ENCODE peak calls at places on chromosomes 4 and X, in four cellular contexts. One of them, this sample, is unnamed.

GRCh38 chr4:119656986-119657635 is 28.5 kb upstream of the PDE5A start:
- DNase-seq in AG10803: peak; percentile 22
- DNase-seq in CD8-positive, alpha-beta T cell: no peak
- DNase-seq in cardiac fibroblast: peak; percentile 53
- DNase-seq in this sample: no peak

GRCh38 chr4:110624016-110624770 is 1.3 kb upstream of the PITX2 start:
- DNase-seq in CD8-positive, alpha-beta T cell: no peak
- DNase-seq in cardiac fibroblast: no peak
- DNase-seq in AG10803: no peak
- DNase-seq in this sample: no peak

GRCh38 chr4:156764846-156765245 is 206.8 kb downstream of the PDGFC start:
- DNase-seq in cardiac fibroblast: no peak
- DNase-seq in AG10803: no peak
- DNase-seq in CD8-positive, alpha-beta T cell: no peak
- DNase-seq in this sample: no peak

GRCh38 chrX:48498374-48498809 is 10.4 kb upstream of the PORCN start:
- DNase-seq in AG10803: peak; percentile 64
- DNase-seq in cardiac fibroblast: peak; percentile 64
- DNase-seq in CD8-positive, alpha-beta T cell: no peak
- DNase-seq in this sample: no peak

GRCh38 chr4:83207497-83208105 is 77.0 kb downstream of the COQ2 start:
- DNase-seq in cardiac fibroblast: peak; percentile 90
- DNase-seq in AG10803: peak; percentile 91
- DNase-seq in CD8-positive, alpha-beta T cell: no peak
- DNase-seq in this sample: no peak

GRCh38 chrX:9349572-9350259 is 115.1 kb upstream of the TBL1X start:
- DNase-seq in AG10803: peak; percentile 59
- DNase-seq in cardiac fibroblast: no peak
- DNase-seq in CD8-positive, alpha-beta T cell: no peak
- DNase-seq in this sample: no peak

GRCh38 chrX:130878350-130879341 is 24.4 kb downstream of the ENOX2 start:
- DNase-seq in AG10803: peak; percentile 92
- DNase-seq in CD8-positive, alpha-beta T cell: no peak
- DNase-seq in cardiac fibroblast: peak; percentile 91
- DNase-seq in this sample: no peak

GRCh38 chrX:40094900-40095587 is 2.7 kb downstream of the BCOR start:
- DNase-seq in cardiac fibroblast: no peak
- DNase-seq in CD8-positive, alpha-beta T cell: no peak
- DNase-seq in AG10803: no peak
- DNase-seq in this sample: no peak

GRCh38 chr4:150316332-150317205 is 238.3 kb downstream of the DCLK2 start:
- DNase-seq in CD8-positive, alpha-beta T cell: no peak
- DNase-seq in AG10803: peak; percentile 66
- DNase-seq in cardiac fibroblast: peak; percentile 17
- DNase-seq in this sample: peak; percentile 42

GRCh38 chrX:22634081-22634480 is 361.4 kb downstream of the CBLL2 start:
- DNase-seq in cardiac fibroblast: peak; percentile 65
- DNase-seq in AG10803: peak; percentile 64
- DNase-seq in CD8-positive, alpha-beta T cell: no peak
- DNase-seq in this sample: no peak

GRCh38 chrX:96843566-96843965 is 40.1 kb upstream of the RPA4 start:
- DNase-seq in AG10803: no peak
- DNase-seq in cardiac fibroblast: peak; percentile 37
- DNase-seq in CD8-positive, alpha-beta T cell: no peak
- DNase-seq in this sample: peak; percentile 3

GRCh38 chr4:147430111-147430510 is 50.8 kb upstream of the EDNRA start:
- DNase-seq in AG10803: no peak
- DNase-seq in CD8-positive, alpha-beta T cell: no peak
- DNase-seq in cardiac fibroblast: no peak
- DNase-seq in this sample: no peak

GRCh38 chrX:9379697-9380551 is 84.9 kb upstream of the TBL1X start:
- DNase-seq in CD8-positive, alpha-beta T cell: no peak
- DNase-seq in cardiac fibroblast: no peak
- DNase-seq in AG10803: no peak
- DNase-seq in this sample: no peak

GRCh38 chrX:45743906-45744625 is 543.4 kb upstream of the DIPK2B start:
- DNase-seq in cardiac fibroblast: no peak
- DNase-seq in AG10803: no peak
- DNase-seq in CD8-positive, alpha-beta T cell: no peak
- DNase-seq in this sample: no peak

GRCh38 chrX:66635360-66635759 is 3.5 kb downstream of the EDA2R start:
- DNase-seq in cardiac fibroblast: peak; percentile 68
- DNase-seq in CD8-positive, alpha-beta T cell: no peak
- DNase-seq in AG10803: peak; percentile 88
- DNase-seq in this sample: peak; percentile 1

GRCh38 chr4:186347743-186348142 is 81.8 kb downstream of the F11 start:
- DNase-seq in CD8-positive, alpha-beta T cell: no peak
- DNase-seq in AG10803: no peak
- DNase-seq in cardiac fibroblast: no peak
- DNase-seq in this sample: no peak

GRCh38 chr4:82515705-82516104 is 46.1 kb downstream of the TMEM150C start:
- DNase-seq in cardiac fibroblast: peak; percentile 95
- DNase-seq in CD8-positive, alpha-beta T cell: no peak
- DNase-seq in AG10803: peak; percentile 72
- DNase-seq in this sample: no peak

GRCh38 chr4:7330031-7330596 is 104.6 kb downstream of the PSAPL1 start:
- DNase-seq in CD8-positive, alpha-beta T cell: no peak
- DNase-seq in cardiac fibroblast: no peak
- DNase-seq in AG10803: no peak
- DNase-seq in this sample: no peak

GRCh38 chr4:38673109-38673978 is 9.3 kb downstream of the KLF3 start:
- DNase-seq in cardiac fibroblast: peak; percentile 58
- DNase-seq in AG10803: peak; percentile 69
- DNase-seq in CD8-positive, alpha-beta T cell: no peak
- DNase-seq in this sample: peak; percentile 65

GRCh38 chrX:153546386-153546785 is 28.9 kb downstream of the ATP2B3 start:
- DNase-seq in AG10803: no peak
- DNase-seq in CD8-positive, alpha-beta T cell: no peak
- DNase-seq in cardiac fibroblast: no peak
- DNase-seq in this sample: no peak

GRCh38 chr4:153409924-153410501 is 56.1 kb upstream of the TMEM131L start:
- DNase-seq in CD8-positive, alpha-beta T cell: no peak
- DNase-seq in AG10803: no peak
- DNase-seq in cardiac fibroblast: no peak
- DNase-seq in this sample: no peak

GRCh38 chr4:150720973-150721518 is 139.1 kb downstream of the MAB21L2 start:
- DNase-seq in AG10803: no peak
- DNase-seq in cardiac fibroblast: peak; percentile 13
- DNase-seq in CD8-positive, alpha-beta T cell: no peak
- DNase-seq in this sample: no peak

GRCh38 chr4:189202182-189202868 is 738.3 kb upstream of the FRG1 start:
- DNase-seq in CD8-positive, alpha-beta T cell: no peak
- DNase-seq in cardiac fibroblast: peak; percentile 79
- DNase-seq in AG10803: peak; percentile 83
- DNase-seq in this sample: peak; percentile 77

GRCh38 chr4:89703831-89704230 is 133.1 kb downstream of the SNCA start:
- DNase-seq in AG10803: no peak
- DNase-seq in cardiac fibroblast: no peak
- DNase-seq in CD8-positive, alpha-beta T cell: no peak
- DNase-seq in this sample: no peak

GRCh38 chrX:78650906-78651437 is 8.2 kb downstream of the RTL3 start:
- DNase-seq in cardiac fibroblast: peak; percentile 51
- DNase-seq in CD8-positive, alpha-beta T cell: no peak
- DNase-seq in AG10803: peak; percentile 91
- DNase-seq in this sample: no peak

GRCh38 chr4:337143-337931 is at the start of gene ZNF141:
- DNase-seq in CD8-positive, alpha-beta T cell: peak; percentile 84
- DNase-seq in cardiac fibroblast: peak; percentile 99
- DNase-seq in AG10803: peak; percentile 98
- DNase-seq in this sample: peak; percentile 98

GRCh38 chr4:156941940-156942548 is 29.6 kb downstream of the PDGFC start:
- DNase-seq in CD8-positive, alpha-beta T cell: no peak
- DNase-seq in cardiac fibroblast: peak; percentile 81
- DNase-seq in AG10803: peak; percentile 75
- DNase-seq in this sample: no peak

GRCh38 chr4:73589887-73590801 is 30.1 kb downstream of the RASSF6 start:
- DNase-seq in AG10803: no peak
- DNase-seq in CD8-positive, alpha-beta T cell: no peak
- DNase-seq in cardiac fibroblast: peak; percentile 53
- DNase-seq in this sample: peak; percentile 28

GRCh38 chrX:16416588-16416987 is 233.4 kb upstream of the S100G start:
- DNase-seq in cardiac fibroblast: no peak
- DNase-seq in CD8-positive, alpha-beta T cell: no peak
- DNase-seq in AG10803: no peak
- DNase-seq in this sample: no peak

GRCh38 chrX:68114573-68115199 is 318.6 kb downstream of the OPHN1 start:
- DNase-seq in AG10803: peak; percentile 10
- DNase-seq in CD8-positive, alpha-beta T cell: no peak
- DNase-seq in cardiac fibroblast: peak; percentile 6
- DNase-seq in this sample: no peak

GRCh38 chrX:47184486-47184885 is 9.1 kb upstream of the UBA1 start:
- DNase-seq in cardiac fibroblast: no peak
- DNase-seq in CD8-positive, alpha-beta T cell: no peak
- DNase-seq in AG10803: no peak
- DNase-seq in this sample: no peak

GRCh38 chr4:24840362-24840761 is 45.0 kb downstream of the SOD3 start:
- DNase-seq in CD8-positive, alpha-beta T cell: no peak
- DNase-seq in AG10803: no peak
- DNase-seq in cardiac fibroblast: no peak
- DNase-seq in this sample: no peak

GRCh38 chr4:145501051-145501660 is 19.5 kb downstream of the SMAD1 start:
- DNase-seq in AG10803: no peak
- DNase-seq in CD8-positive, alpha-beta T cell: no peak
- DNase-seq in cardiac fibroblast: no peak
- DNase-seq in this sample: no peak

GRCh38 chrX:78838709-78839108 is 91.2 kb downstream of the LPAR4 start:
- DNase-seq in AG10803: no peak
- DNase-seq in CD8-positive, alpha-beta T cell: no peak
- DNase-seq in cardiac fibroblast: no peak
- DNase-seq in this sample: no peak

GRCh38 chr4:42605264-42605663 is 51.6 kb downstream of the ATP8A1 start:
- DNase-seq in AG10803: no peak
- DNase-seq in CD8-positive, alpha-beta T cell: no peak
- DNase-seq in cardiac fibroblast: no peak
- DNase-seq in this sample: no peak

GRCh38 chrX:118540342-118540741 is 44.7 kb downstream of the DOCK11 start:
- DNase-seq in cardiac fibroblast: no peak
- DNase-seq in AG10803: no peak
- DNase-seq in CD8-positive, alpha-beta T cell: no peak
- DNase-seq in this sample: no peak

GRCh38 chr4:182533948-182534347 is 290.7 kb downstream of the TENM3 start:
- DNase-seq in CD8-positive, alpha-beta T cell: no peak
- DNase-seq in AG10803: peak; percentile 37
- DNase-seq in cardiac fibroblast: no peak
- DNase-seq in this sample: no peak

GRCh38 chrX:9019151-9019550 is 14.8 kb downstream of the FAM9B start:
- DNase-seq in cardiac fibroblast: no peak
- DNase-seq in CD8-positive, alpha-beta T cell: no peak
- DNase-seq in AG10803: peak; percentile 71
- DNase-seq in this sample: no peak

GRCh38 chr4:105840426-105841174 is 54.7 kb upstream of the NPNT start:
- DNase-seq in cardiac fibroblast: no peak
- DNase-seq in CD8-positive, alpha-beta T cell: no peak
- DNase-seq in AG10803: no peak
- DNase-seq in this sample: no peak

DNA sequence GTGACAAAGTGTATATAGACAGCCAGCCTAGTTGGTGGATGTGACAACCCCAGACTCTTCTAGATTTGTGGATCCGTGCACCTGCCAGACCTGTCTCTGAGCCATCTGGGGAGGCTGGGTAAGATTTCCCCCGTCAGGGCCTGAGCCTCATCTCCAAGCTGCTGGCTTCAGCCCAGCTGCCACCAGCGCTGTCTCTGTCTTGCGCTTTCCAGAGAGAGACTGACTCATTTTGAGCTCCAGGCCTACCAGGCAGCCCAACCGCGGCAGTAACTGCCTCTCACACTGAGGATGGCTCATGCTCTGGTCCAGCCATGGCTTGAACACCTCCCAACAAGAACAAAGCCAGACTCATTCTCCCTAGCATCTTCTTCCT is 26.4 kb downstream of the NOP14 start:
- DNase-seq in cardiac fibroblast: peak; percentile 38
- DNase-seq in CD8-positive, alpha-beta T cell: no peak
- DNase-seq in AG10803: peak; percentile 50
- DNase-seq in this sample: no peak
- H3K4me3 ChIP-seq in cardiac fibroblast: no peak overlapping the region
- H3K4me3 ChIP-seq in CD8-positive, alpha-beta T cell: no peak overlapping the region
- H3K4me3 ChIP-seq in AG10803: no peak overlapping the region
- H3K4me3 ChIP-seq in this sample: no peak overlapping the region

GRCh38 chr4:112297495-112297894 is 326 bp downstream of the ALPK1 start:
- DNase-seq in cardiac fibroblast: no peak
- DNase-seq in AG10803: no peak
- DNase-seq in CD8-positive, alpha-beta T cell: no peak
- DNase-seq in this sample: no peak

GRCh38 chr4:112302320-112303274 is 5.4 kb downstream of the ALPK1 start:
- DNase-seq in cardiac fibroblast: no peak
- DNase-seq in CD8-positive, alpha-beta T cell: no peak
- DNase-seq in AG10803: no peak
- DNase-seq in this sample: no peak

GRCh38 chr4:112296949-112297483 is at the start of gene ALPK1:
- DNase-seq in cardiac fibroblast: peak; percentile 95
- DNase-seq in CD8-positive, alpha-beta T cell: no peak
- DNase-seq in AG10803: peak; percentile 93
- DNase-seq in this sample: peak; percentile 91
- H3K4me3 ChIP-seq in cardiac fibroblast: peak within 1 kb of the TSS; percentile 55
- H3K4me3 ChIP-seq in CD8-positive, alpha-beta T cell: peak within 1 kb of the TSS; percentile 9
- H3K4me3 ChIP-seq in AG10803: peak within 1 kb of the TSS; percentile 59
- H3K4me3 ChIP-seq in this sample: peak within 1 kb of the TSS; percentile 53

DNA sequence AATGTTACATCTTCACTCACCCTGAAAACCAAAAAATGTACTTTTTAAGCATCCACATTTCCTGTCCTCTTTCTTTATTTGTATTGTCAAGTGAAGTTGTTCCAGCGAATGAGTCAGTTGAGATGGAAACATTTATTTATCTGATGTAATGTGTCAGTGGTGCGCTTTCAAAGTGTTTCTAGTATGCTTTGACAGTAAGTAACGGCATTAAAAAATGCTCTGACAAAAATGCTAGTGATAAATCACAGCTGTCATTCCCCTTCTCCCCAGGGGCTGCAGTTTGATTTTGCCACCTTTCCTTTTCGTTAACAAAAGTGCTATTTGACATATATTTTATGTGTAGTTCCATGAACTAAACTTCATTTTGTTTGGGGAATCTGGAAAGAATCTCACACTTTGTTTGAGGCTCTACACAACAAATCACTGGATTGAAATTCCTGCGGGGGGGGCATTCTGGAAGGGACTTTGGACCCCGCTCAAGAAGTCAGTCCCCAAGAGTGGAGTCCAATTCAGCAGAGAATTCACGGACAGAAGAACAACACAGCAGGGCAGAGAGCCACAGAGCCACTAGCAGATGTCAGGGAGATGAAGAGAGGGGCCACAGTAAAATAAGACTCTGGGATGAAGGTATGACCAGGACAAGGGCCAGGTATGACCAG is 7.6 kb upstream of the TBC1D19 start:
- DNase-seq in AG10803: peak; percentile 68
- DNase-seq in cardiac fibroblast: peak; percentile 54
- DNase-seq in CD8-positive, alpha-beta T cell: no peak
- DNase-seq in this sample: peak; percentile 49
- H3K4me3 ChIP-seq in AG10803: no peak overlapping the region
- H3K4me3 ChIP-seq in cardiac fibroblast: no peak overlapping the region
- H3K4me3 ChIP-seq in CD8-positive, alpha-beta T cell: no peak overlapping the region
- H3K4me3 ChIP-seq in this sample: no peak overlapping the region

GRCh38 chrX:139204903-139205667 is 325.5 kb upstream of the F9 start:
- DNase-seq in cardiac fibroblast: no peak
- DNase-seq in AG10803: peak; percentile 30
- DNase-seq in CD8-positive, alpha-beta T cell: no peak
- DNase-seq in this sample: peak; percentile 83
- H3K4me3 ChIP-seq in cardiac fibroblast: peak overlapping the region; percentile 18
- H3K4me3 ChIP-seq in AG10803: peak overlapping the region; percentile 65
- H3K4me3 ChIP-seq in CD8-positive, alpha-beta T cell: no peak overlapping the region
- H3K4me3 ChIP-seq in this sample: peak overlapping the region; percentile 64

This sample was measured in A673.